ENCODE peak calls at places on chromosome 21, in five cellular contexts. J is HepG2, H is cardiac muscle cell, O is fibroblast of mammary gland, C is lower leg skin. G is an unnamed sample.

GRCh38 chr21:45420061-45420521 is 15.1 kb downstream of the COL18A1 start:
- DNase-seq in C (no peak), J (no peak), O (no peak), H (no peak), G (no peak)

GRCh38 chr21:42299324-42300044 is 15.7 kb downstream of the TFF3 start:
- DNase-seq in J (no peak), O (no peak), C (no peak), H (no peak), G (peak; percentile 68)

GRCh38 chr21:42545317-42545716 is 31.7 kb downstream of the SLC37A1 start:
- DNase-seq in H (no peak), C (no peak), J (no peak), O (no peak), G (no peak)

GRCh38 chr21:46083271-46084040 is 14.5 kb upstream of the COL6A2 start:
- DNase-seq in O (peak; percentile 90), C (peak; percentile 21), J (no peak), H (no peak), G (no peak)

GRCh38 chr21:34878940-34879339 is 170.2 kb downstream of the RUNX1 start:
- DNase-seq in J (no peak), H (no peak), C (no peak), O (no peak), G (no peak)

GRCh38 chr21:16280731-16281130 is 550.9 kb downstream of the USP25 start:
- DNase-seq in J (no peak), C (no peak), O (peak; percentile 48), H (no peak), G (no peak)

GRCh38 chr21:41701749-41702148 is 65.1 kb downstream of the RIPK4 start:
- DNase-seq in C (no peak), H (no peak), O (peak; percentile 26), J (no peak), G (no peak)

GRCh38 chr21:41973861-41974751 is 20.3 kb upstream of the C2CD2 start:
- DNase-seq in H (no peak), O (peak; percentile 38), C (peak; percentile 14), J (peak; percentile 50), G (peak; percentile 66)

GRCh38 chr21:33266050-33266783 is at the start of gene IL10RB:
- DNase-seq in O (peak; percentile 28), J (peak; percentile 29), H (peak; percentile 81), C (peak; percentile 44), G (peak; percentile 48)

DNA sequence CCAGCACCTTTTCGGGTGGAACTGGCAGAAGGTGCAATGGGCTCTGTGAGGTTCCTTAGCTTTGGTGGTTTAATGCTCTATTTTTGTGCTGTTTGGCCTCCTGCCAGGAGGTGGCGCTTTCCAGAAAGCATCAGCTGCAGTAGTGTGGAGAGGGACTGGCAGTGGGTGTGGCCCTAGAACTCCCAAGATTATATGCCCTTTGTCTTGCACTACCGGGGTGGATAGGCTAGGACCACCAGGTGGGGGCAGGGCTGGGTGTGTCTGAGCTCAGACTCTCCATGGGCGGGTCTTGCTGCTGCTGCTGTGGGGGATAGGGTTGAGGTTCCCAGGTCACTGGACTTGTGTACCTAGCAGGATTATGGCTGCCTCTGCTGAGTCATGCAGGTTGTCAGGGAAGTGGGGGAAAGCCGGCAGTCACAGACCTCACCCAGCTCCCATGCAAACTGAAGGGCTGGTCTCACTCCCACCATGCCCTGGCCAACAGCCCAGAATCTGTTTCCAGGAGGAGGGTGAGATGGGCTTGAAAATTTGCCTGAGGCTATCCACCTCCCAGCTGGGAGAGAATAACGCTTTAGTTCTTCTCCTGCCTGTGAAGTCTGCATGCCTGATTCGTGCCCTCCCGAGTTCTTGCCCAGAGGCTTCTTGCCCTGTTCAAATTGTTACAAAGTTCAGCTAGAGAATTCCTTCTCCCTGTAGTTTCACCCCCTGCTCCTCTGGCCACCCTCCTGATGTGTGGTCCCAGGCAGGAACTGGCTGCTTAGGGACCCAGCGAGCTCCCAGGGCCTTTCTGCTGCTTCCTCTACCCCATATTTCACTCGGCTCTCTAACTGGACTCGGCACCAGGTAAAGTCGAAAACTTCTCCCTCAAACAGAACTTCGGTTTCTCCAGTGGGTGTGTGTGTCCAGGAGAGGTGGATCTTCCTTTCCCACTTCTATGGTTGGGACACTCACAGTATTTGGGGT is 76.5 kb upstream of the BTG3 start:
- DNase-seq in H (no peak), J (peak; percentile 33), C (peak; percentile 51), O (no peak), G (peak; percentile 28)
- H3K4me3 ChIP-seq in H (no peak overlapping the region), J (peak overlapping the region; percentile 48), C (no peak overlapping the region), O (no peak overlapping the region), G (no peak overlapping the region)

GRCh38 chr21:26801524-26801923 is 43.7 kb downstream of the ADAMTS1 start:
- DNase-seq in J (no peak), H (no peak), O (peak; percentile 86), C (no peak), G (no peak)
- H3K4me3 ChIP-seq in J (no peak overlapping the region), H (no peak overlapping the region), O (no peak overlapping the region), C (no peak overlapping the region), G (no peak overlapping the region)

DNA sequence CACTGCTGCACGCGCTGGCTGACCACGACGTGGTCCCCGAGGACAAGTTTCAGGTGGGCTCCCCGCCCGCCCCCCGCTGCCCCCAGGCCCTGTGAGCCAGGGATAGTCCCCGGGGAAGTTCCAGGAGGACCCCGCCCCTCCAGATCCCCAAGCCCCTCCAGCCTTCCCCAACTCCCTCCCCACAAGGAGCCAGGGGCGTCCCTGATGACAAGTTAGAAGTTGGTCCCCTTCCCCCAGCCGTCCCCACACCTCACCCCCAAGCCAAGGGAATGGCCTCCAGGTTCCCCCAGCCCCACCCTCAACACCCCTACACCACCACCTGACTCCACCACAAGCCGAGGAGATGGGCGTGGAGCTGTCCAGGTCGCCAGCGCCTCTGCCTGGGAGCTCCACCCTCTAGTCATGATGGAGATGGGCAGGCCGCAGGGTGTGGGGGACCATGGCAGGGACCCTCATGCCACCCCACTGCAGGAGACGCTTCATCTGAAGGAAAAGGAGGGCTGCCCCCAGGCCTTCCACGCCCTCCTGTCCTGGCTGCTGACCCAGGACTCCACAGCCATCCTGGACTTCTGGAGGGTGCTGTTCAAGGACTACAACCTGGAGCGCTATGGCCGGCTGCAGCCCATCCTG is 525 bp downstream of the AIRE start:
- DNase-seq in H (no peak), J (no peak), C (no peak), O (no peak), G (no peak)
- H3K4me3 ChIP-seq in H (no peak overlapping the region), J (no peak overlapping the region), C (no peak overlapping the region), O (no peak overlapping the region), G (no peak overlapping the region)

DNA sequence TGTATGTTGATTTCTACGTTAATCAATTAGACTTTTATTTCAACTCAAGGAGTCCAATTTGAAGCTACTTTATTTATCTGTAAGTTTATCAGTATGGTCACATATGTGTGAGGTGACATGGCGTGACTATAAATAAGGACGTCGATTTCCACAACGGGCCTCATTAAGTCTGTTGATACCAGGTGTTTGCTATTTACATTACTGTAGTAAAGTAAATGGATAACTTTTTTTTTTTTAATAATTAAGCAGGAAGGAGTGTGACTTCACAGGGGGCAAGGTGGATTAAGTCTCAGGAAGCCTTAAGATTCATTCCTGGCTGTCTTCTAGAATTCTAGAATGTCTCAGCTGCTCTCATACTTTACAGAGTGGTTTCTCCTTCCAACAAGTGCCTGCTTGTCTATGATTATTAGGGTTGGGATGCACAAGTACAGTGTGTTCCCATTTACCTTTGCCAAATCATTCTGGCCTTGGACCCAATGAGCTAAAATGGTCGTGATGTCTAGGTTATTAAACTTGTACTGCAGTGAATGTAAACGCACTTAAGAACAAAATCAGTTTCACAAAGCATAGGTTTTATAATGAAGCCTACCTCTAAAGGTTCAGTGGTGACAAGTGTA is 15.5 kb downstream of the MAP3K7CL start:
- DNase-seq in C (peak; percentile 45), J (no peak), O (peak; percentile 45), H (no peak), G (peak; percentile 22)
- H3K4me3 ChIP-seq in C (no peak overlapping the region), J (no peak overlapping the region), O (no peak overlapping the region), H (no peak overlapping the region), G (no peak overlapping the region)

G was measured in Jurkat, Clone E6-1.